ENCODE peak calls at places on chromosomes 2 and 18, in four cellular contexts. One of them, this sample, is unnamed.

GRCh38 chr2:234249873-234250272 is 199.4 kb downstream of the SPP2 start:
- DNase-seq in activated CD4-positive, alpha-beta memory T cell treated with anti-CD3 and anti-CD28 coated beads, Interleukin-2, amount 10 ng/mL, durations not matched to agents 7 days and 5 days: no peak
- DNase-seq in GM06990: no peak
- DNase-seq in type B pancreatic cell: no peak
- DNase-seq in this sample: no peak

GRCh38 chr2:33146112-33146511 is 199.4 kb downstream of the LTBP1 start:
- DNase-seq in activated CD4-positive, alpha-beta memory T cell treated with anti-CD3 and anti-CD28 coated beads, Interleukin-2, amount 10 ng/mL, durations not matched to agents 7 days and 5 days: no peak
- DNase-seq in GM06990: no peak
- DNase-seq in type B pancreatic cell: no peak
- DNase-seq in this sample: no peak

GRCh38 chr18:48486762-48487161 is 52.1 kb upstream of the CTIF start:
- DNase-seq in activated CD4-positive, alpha-beta memory T cell treated with anti-CD3 and anti-CD28 coated beads, Interleukin-2, amount 10 ng/mL, durations not matched to agents 7 days and 5 days: no peak
- DNase-seq in GM06990: no peak
- DNase-seq in type B pancreatic cell: no peak
- DNase-seq in this sample: no peak

GRCh38 chr18:70641156-70641775 is 352.4 kb downstream of the SOCS6 start:
- DNase-seq in activated CD4-positive, alpha-beta memory T cell treated with anti-CD3 and anti-CD28 coated beads, Interleukin-2, amount 10 ng/mL, durations not matched to agents 7 days and 5 days: no peak
- DNase-seq in GM06990: no peak
- DNase-seq in type B pancreatic cell: no peak
- DNase-seq in this sample: no peak

GRCh38 chr2:1496394-1496821 is 83.1 kb downstream of the TPO start:
- DNase-seq in activated CD4-positive, alpha-beta memory T cell treated with anti-CD3 and anti-CD28 coated beads, Interleukin-2, amount 10 ng/mL, durations not matched to agents 7 days and 5 days: no peak
- DNase-seq in GM06990: no peak
- DNase-seq in type B pancreatic cell: no peak
- DNase-seq in this sample: no peak

GRCh38 chr2:215830313-215830712 is 183.0 kb downstream of the MREG start:
- DNase-seq in activated CD4-positive, alpha-beta memory T cell treated with anti-CD3 and anti-CD28 coated beads, Interleukin-2, amount 10 ng/mL, durations not matched to agents 7 days and 5 days: no peak
- DNase-seq in GM06990: no peak
- DNase-seq in type B pancreatic cell: no peak
- DNase-seq in this sample: peak; percentile 90

GRCh38 chr18:52326001-52326400 is 14.0 kb upstream of the DCC start:
- DNase-seq in activated CD4-positive, alpha-beta memory T cell treated with anti-CD3 and anti-CD28 coated beads, Interleukin-2, amount 10 ng/mL, durations not matched to agents 7 days and 5 days: no peak
- DNase-seq in GM06990: no peak
- DNase-seq in type B pancreatic cell: no peak
- DNase-seq in this sample: no peak

GRCh38 chr18:41543815-41544214 is 411.2 kb upstream of the PIK3C3 start:
- DNase-seq in activated CD4-positive, alpha-beta memory T cell treated with anti-CD3 and anti-CD28 coated beads, Interleukin-2, amount 10 ng/mL, durations not matched to agents 7 days and 5 days: no peak
- DNase-seq in GM06990: no peak
- DNase-seq in type B pancreatic cell: no peak
- DNase-seq in this sample: no peak

GRCh38 chr2:181685150-181685688 is 4.9 kb upstream of the NEUROD1 start:
- DNase-seq in activated CD4-positive, alpha-beta memory T cell treated with anti-CD3 and anti-CD28 coated beads, Interleukin-2, amount 10 ng/mL, durations not matched to agents 7 days and 5 days: no peak
- DNase-seq in GM06990: no peak
- DNase-seq in type B pancreatic cell: no peak
- DNase-seq in this sample: no peak

GRCh38 chr2:36587091-36587490 is 10.9 kb downstream of the FEZ2 start:
- DNase-seq in activated CD4-positive, alpha-beta memory T cell treated with anti-CD3 and anti-CD28 coated beads, Interleukin-2, amount 10 ng/mL, durations not matched to agents 7 days and 5 days: no peak
- DNase-seq in GM06990: no peak
- DNase-seq in type B pancreatic cell: no peak
- DNase-seq in this sample: no peak

GRCh38 chr2:118854507-118855300 is 7.3 kb upstream of the EN1 start:
- DNase-seq in activated CD4-positive, alpha-beta memory T cell treated with anti-CD3 and anti-CD28 coated beads, Interleukin-2, amount 10 ng/mL, durations not matched to agents 7 days and 5 days: no peak
- DNase-seq in GM06990: no peak
- DNase-seq in type B pancreatic cell: no peak
- DNase-seq in this sample: no peak

GRCh38 chr2:1854747-1855146 is 110.4 kb upstream of the PXDN start:
- DNase-seq in activated CD4-positive, alpha-beta memory T cell treated with anti-CD3 and anti-CD28 coated beads, Interleukin-2, amount 10 ng/mL, durations not matched to agents 7 days and 5 days: no peak
- DNase-seq in GM06990: no peak
- DNase-seq in type B pancreatic cell: no peak
- DNase-seq in this sample: no peak

GRCh38 chr2:216780843-216781242 is 79.0 kb downstream of the TNP1 start:
- DNase-seq in activated CD4-positive, alpha-beta memory T cell treated with anti-CD3 and anti-CD28 coated beads, Interleukin-2, amount 10 ng/mL, durations not matched to agents 7 days and 5 days: no peak
- DNase-seq in GM06990: no peak
- DNase-seq in type B pancreatic cell: no peak
- DNase-seq in this sample: no peak

GRCh38 chr2:131156452-131157149 is 51.5 kb downstream of the PLEKHB2 start:
- DNase-seq in activated CD4-positive, alpha-beta memory T cell treated with anti-CD3 and anti-CD28 coated beads, Interleukin-2, amount 10 ng/mL, durations not matched to agents 7 days and 5 days: peak; percentile 28
- DNase-seq in GM06990: peak; percentile 32
- DNase-seq in type B pancreatic cell: no peak
- DNase-seq in this sample: no peak

GRCh38 chr18:59402432-59403090 is 43.5 kb upstream of the LMAN1 start:
- DNase-seq in activated CD4-positive, alpha-beta memory T cell treated with anti-CD3 and anti-CD28 coated beads, Interleukin-2, amount 10 ng/mL, durations not matched to agents 7 days and 5 days: peak; percentile 75
- DNase-seq in GM06990: peak; percentile 47
- DNase-seq in type B pancreatic cell: peak; percentile 83
- DNase-seq in this sample: no peak

GRCh38 chr2:59702026-59702425 is 851.4 kb downstream of the BCL11A start:
- DNase-seq in activated CD4-positive, alpha-beta memory T cell treated with anti-CD3 and anti-CD28 coated beads, Interleukin-2, amount 10 ng/mL, durations not matched to agents 7 days and 5 days: no peak
- DNase-seq in GM06990: no peak
- DNase-seq in type B pancreatic cell: no peak
- DNase-seq in this sample: no peak

GRCh38 chr2:113755690-113756063 is 765 bp downstream of the SLC35F5 start:
- DNase-seq in activated CD4-positive, alpha-beta memory T cell treated with anti-CD3 and anti-CD28 coated beads, Interleukin-2, amount 10 ng/mL, durations not matched to agents 7 days and 5 days: no peak
- DNase-seq in GM06990: no peak
- DNase-seq in type B pancreatic cell: no peak
- DNase-seq in this sample: no peak

GRCh38 chr2:598043-598802 is 79.0 kb downstream of the TMEM18 start:
- DNase-seq in activated CD4-positive, alpha-beta memory T cell treated with anti-CD3 and anti-CD28 coated beads, Interleukin-2, amount 10 ng/mL, durations not matched to agents 7 days and 5 days: no peak
- DNase-seq in GM06990: no peak
- DNase-seq in type B pancreatic cell: no peak
- DNase-seq in this sample: no peak

GRCh38 chr2:197661626-197662025 is 13.8 kb downstream of the RFTN2 start:
- DNase-seq in activated CD4-positive, alpha-beta memory T cell treated with anti-CD3 and anti-CD28 coated beads, Interleukin-2, amount 10 ng/mL, durations not matched to agents 7 days and 5 days: no peak
- DNase-seq in GM06990: no peak
- DNase-seq in type B pancreatic cell: no peak
- DNase-seq in this sample: no peak

GRCh38 chr2:234840336-234840735 is 111.5 kb upstream of the SH3BP4 start:
- DNase-seq in activated CD4-positive, alpha-beta memory T cell treated with anti-CD3 and anti-CD28 coated beads, Interleukin-2, amount 10 ng/mL, durations not matched to agents 7 days and 5 days: no peak
- DNase-seq in GM06990: no peak
- DNase-seq in type B pancreatic cell: no peak
- DNase-seq in this sample: no peak

GRCh38 chr2:156321243-156321904 is 11.1 kb downstream of the NR4A2 start:
- DNase-seq in activated CD4-positive, alpha-beta memory T cell treated with anti-CD3 and anti-CD28 coated beads, Interleukin-2, amount 10 ng/mL, durations not matched to agents 7 days and 5 days: peak; percentile 31
- DNase-seq in GM06990: no peak
- DNase-seq in type B pancreatic cell: no peak
- DNase-seq in this sample: no peak

GRCh38 chr2:37871453-37872191 is 53.5 kb upstream of the RMDN2 start:
- DNase-seq in activated CD4-positive, alpha-beta memory T cell treated with anti-CD3 and anti-CD28 coated beads, Interleukin-2, amount 10 ng/mL, durations not matched to agents 7 days and 5 days: no peak
- DNase-seq in GM06990: no peak
- DNase-seq in type B pancreatic cell: no peak
- DNase-seq in this sample: no peak

GRCh38 chr18:10003866-10004265 is 90.0 kb downstream of the VAPA start:
- DNase-seq in activated CD4-positive, alpha-beta memory T cell treated with anti-CD3 and anti-CD28 coated beads, Interleukin-2, amount 10 ng/mL, durations not matched to agents 7 days and 5 days: no peak
- DNase-seq in GM06990: no peak
- DNase-seq in type B pancreatic cell: no peak
- DNase-seq in this sample: no peak

GRCh38 chr2:164696634-164697033 is 75.4 kb upstream of the GRB14 start:
- DNase-seq in activated CD4-positive, alpha-beta memory T cell treated with anti-CD3 and anti-CD28 coated beads, Interleukin-2, amount 10 ng/mL, durations not matched to agents 7 days and 5 days: no peak
- DNase-seq in GM06990: no peak
- DNase-seq in type B pancreatic cell: no peak
- DNase-seq in this sample: no peak

GRCh38 chr2:119225084-119225864 is 1.6 kb downstream of the STEAP3 start:
- DNase-seq in activated CD4-positive, alpha-beta memory T cell treated with anti-CD3 and anti-CD28 coated beads, Interleukin-2, amount 10 ng/mL, durations not matched to agents 7 days and 5 days: no peak
- DNase-seq in GM06990: no peak
- DNase-seq in type B pancreatic cell: no peak
- DNase-seq in this sample: no peak

GRCh38 chr2:161273038-161273760 is 35.0 kb upstream of the PSMD14 start:
- DNase-seq in activated CD4-positive, alpha-beta memory T cell treated with anti-CD3 and anti-CD28 coated beads, Interleukin-2, amount 10 ng/mL, durations not matched to agents 7 days and 5 days: no peak
- DNase-seq in GM06990: peak; percentile 29
- DNase-seq in type B pancreatic cell: no peak
- DNase-seq in this sample: no peak

GRCh38 chr2:170354409-170354808 is 176.5 kb downstream of the MYO3B start:
- DNase-seq in activated CD4-positive, alpha-beta memory T cell treated with anti-CD3 and anti-CD28 coated beads, Interleukin-2, amount 10 ng/mL, durations not matched to agents 7 days and 5 days: no peak
- DNase-seq in GM06990: no peak
- DNase-seq in type B pancreatic cell: no peak
- DNase-seq in this sample: no peak

GRCh38 chr2:181546086-181546485 is 88.9 kb downstream of the ITGA4 start:
- DNase-seq in activated CD4-positive, alpha-beta memory T cell treated with anti-CD3 and anti-CD28 coated beads, Interleukin-2, amount 10 ng/mL, durations not matched to agents 7 days and 5 days: no peak
- DNase-seq in GM06990: no peak
- DNase-seq in type B pancreatic cell: no peak
- DNase-seq in this sample: no peak

GRCh38 chr18:42183746-42184145 is 228.7 kb downstream of the PIK3C3 start:
- DNase-seq in activated CD4-positive, alpha-beta memory T cell treated with anti-CD3 and anti-CD28 coated beads, Interleukin-2, amount 10 ng/mL, durations not matched to agents 7 days and 5 days: no peak
- DNase-seq in GM06990: no peak
- DNase-seq in type B pancreatic cell: no peak
- DNase-seq in this sample: no peak

GRCh38 chr2:56287508-56287907 is 103.7 kb downstream of the CCDC85A start:
- DNase-seq in activated CD4-positive, alpha-beta memory T cell treated with anti-CD3 and anti-CD28 coated beads, Interleukin-2, amount 10 ng/mL, durations not matched to agents 7 days and 5 days: no peak
- DNase-seq in GM06990: no peak
- DNase-seq in type B pancreatic cell: no peak
- DNase-seq in this sample: no peak

GRCh38 chr2:111119004-111119846 is 1.5 kb upstream of the BCL2L11 start:
- DNase-seq in activated CD4-positive, alpha-beta memory T cell treated with anti-CD3 and anti-CD28 coated beads, Interleukin-2, amount 10 ng/mL, durations not matched to agents 7 days and 5 days: peak; percentile 40
- DNase-seq in GM06990: peak; percentile 40
- DNase-seq in type B pancreatic cell: no peak
- DNase-seq in this sample: no peak